ENCODE peak calls at places on chromosomes 16 and 17, in eight cellular contexts. I is HCEC 1CT; E is fibroblast of the conjunctiva; G is pons; V is mesenteric fat pad; C is stimulated activated CD8-positive, alpha-beta memory T cell treated with anti-CD3 and anti-CD28 coated beads, Interleukin-4, amount 100 ng/mL, for 24 hours; D is naive thymus-derived CD4-positive, alpha-beta T cell; Q is PC-9. P is an unnamed sample.

GRCh38 chr16:66131895-66132294 is 234.6 kb upstream of the CDH5 start:
- DNase-seq in I (peak; percentile 40), E (no peak), G (no peak), V (no peak), C (no peak), D (no peak), Q (no peak), P (no peak)

GRCh38 chr17:49439305-49439672 is 24.6 kb upstream of the PHB1 start:
- DNase-seq in I (no peak), E (no peak), G (no peak), V (no peak), C (no peak), D (no peak), Q (no peak), P (no peak)

GRCh38 chr17:2797632-2798031 is 1.4 kb downstream of the RAP1GAP2 start:
- DNase-seq in I (no peak), E (no peak), G (no peak), V (no peak), C (no peak), D (no peak), Q (no peak), P (no peak)

GRCh38 chr16:426115-426905 is 861 bp downstream of the RAB11FIP3 start:
- DNase-seq in I (peak; percentile 2), E (no peak), G (no peak), V (no peak), C (no peak), D (peak; percentile 9), Q (no peak), P (no peak)

GRCh38 chr16:81279375-81279774 is 35.4 kb upstream of the GAN start:
- DNase-seq in I (peak; percentile 75), E (peak; percentile 9), G (no peak), V (no peak), C (no peak), D (no peak), Q (no peak), P (no peak)

GRCh38 chr16:30351586-30352419 is 3.3 kb downstream of the CD2BP2 start:
- DNase-seq in I (peak; percentile 77), E (peak; percentile 91), G (peak; percentile 88), V (no peak), C (no peak), D (no peak), Q (no peak), P (peak; percentile 76)

GRCh38 chr17:80365983-80366382 is 49.0 kb upstream of the ENDOV start:
- DNase-seq in I (no peak), E (no peak), G (no peak), V (no peak), C (no peak), D (no peak), Q (no peak), P (no peak)

GRCh38 chr16:83903739-83904138 is 4.8 kb downstream of the MLYCD start:
- DNase-seq in I (no peak), E (no peak), G (peak; percentile 17), V (no peak), C (no peak), D (no peak), Q (no peak), P (no peak)

GRCh38 chr17:62692721-62693431 is 65.4 kb downstream of the MRC2 start:
- DNase-seq in I (peak; percentile 14), E (no peak), G (no peak), V (no peak), C (no peak), D (no peak), Q (no peak), P (no peak)

GRCh38 chr16:88702364-88703210 is 3.6 kb downstream of the RNF166 start:
- DNase-seq in I (no peak), E (no peak), G (no peak), V (no peak), C (no peak), D (no peak), Q (no peak), P (no peak)

GRCh38 chr17:15512310-15512709 is 44.9 kb upstream of the CDRT4 start:
- DNase-seq in I (no peak), E (no peak), G (peak; percentile 64), V (no peak), C (no peak), D (no peak), Q (no peak), P (no peak)

GRCh38 chr17:83203472-83204221 is 124.2 kb downstream of the METRNL start:
- DNase-seq in I (no peak), E (no peak), G (no peak), V (peak; percentile 88), C (no peak), D (no peak), Q (no peak), P (no peak)

GRCh38 chr17:78892520-78892919 is 10.5 kb downstream of the CEP295NL start:
- DNase-seq in I (no peak), E (no peak), G (peak; percentile 88), V (no peak), C (no peak), D (no peak), Q (no peak), P (no peak)

GRCh38 chr16:68655806-68656205 is 10.7 kb downstream of the CDH3 start:
- DNase-seq in I (no peak), E (no peak), G (no peak), V (no peak), C (no peak), D (no peak), Q (no peak), P (no peak)

GRCh38 chr16:49352923-49353322 is 20.7 kb upstream of the C16orf78 start:
- DNase-seq in I (no peak), E (no peak), G (no peak), V (peak; percentile 33), C (no peak), D (no peak), Q (no peak), P (no peak)

GRCh38 chr16:78505544-78506371 is 406.3 kb downstream of the WWOX start:
- DNase-seq in I (no peak), E (peak; percentile 39), G (peak; percentile 37), V (no peak), C (no peak), D (no peak), Q (no peak), P (no peak)

GRCh38 chr17:62062313-62062712 is 2.8 kb downstream of the MED13 start:
- DNase-seq in I (peak; percentile 26), E (no peak), G (no peak), V (no peak), C (no peak), D (no peak), Q (no peak), P (no peak)

GRCh38 chr17:10295728-10296343 is 77.0 kb downstream of the MYH13 start:
- DNase-seq in I (no peak), E (peak; percentile 35), G (peak; percentile 56), V (no peak), C (no peak), D (no peak), Q (no peak), P (no peak)

GRCh38 chr17:376936-377863 is 24.6 kb upstream of the RPH3AL start:
- DNase-seq in I (no peak), E (peak; percentile 27), G (no peak), V (no peak), C (no peak), D (no peak), Q (no peak), P (no peak)

GRCh38 chr17:17837380-17837821 is 615 bp upstream of the SREBF1 start:
- DNase-seq in I (peak; percentile 88), E (peak; percentile 73), G (no peak), V (no peak), C (no peak), D (no peak), Q (peak; percentile 67), P (no peak)

GRCh38 chr16:67022531-67023214 is 6.3 kb upstream of the CBFB start:
- DNase-seq in I (no peak), E (no peak), G (no peak), V (peak; percentile 30), C (no peak), D (no peak), Q (no peak), P (no peak)

GRCh38 chr17:43338886-43339516 is 59.8 kb upstream of the ARL4D start:
- DNase-seq in I (peak; percentile 37), E (peak; percentile 33), G (peak; percentile 89), V (no peak), C (peak; percentile 51), D (peak; percentile 59), Q (peak; percentile 41), P (no peak)

GRCh38 chr16:84832488-84833141 is 12.8 kb downstream of the CRISPLD2 start:
- DNase-seq in I (peak; percentile 99), E (peak; percentile 99), G (no peak), V (peak; percentile 93), C (no peak), D (no peak), Q (no peak), P (peak; percentile 39)

GRCh38 chr16:88706965-88707871 is 915 bp downstream of the CTU2 start:
- DNase-seq in I (no peak), E (no peak), G (no peak), V (no peak), C (no peak), D (no peak), Q (no peak), P (no peak)

GRCh38 chr17:45708707-45709290 is 75.3 kb upstream of the CRHR1 start:
- DNase-seq in I (no peak), E (no peak), G (no peak), V (no peak), C (no peak), D (no peak), Q (no peak), P (no peak)

GRCh38 chr17:79630120-79630519 is 19.3 kb upstream of the RBFOX3 start:
- DNase-seq in I (no peak), E (no peak), G (no peak), V (peak; percentile 28), C (no peak), D (no peak), Q (no peak), P (no peak)

GRCh38 chr17:12985431-12986285 is 32.2 kb downstream of the ELAC2 start:
- DNase-seq in I (no peak), E (no peak), G (peak; percentile 11), V (no peak), C (no peak), D (no peak), Q (no peak), P (no peak)

GRCh38 chr17:58242171-58242784 is 3.9 kb downstream of the LPO start:
- DNase-seq in I (no peak), E (no peak), G (no peak), V (no peak), C (no peak), D (no peak), Q (no peak), P (no peak)

GRCh38 chr17:42124256-42124655 is 1.7 kb downstream of the HSPB9 start:
- DNase-seq in I (no peak), E (no peak), G (no peak), V (no peak), C (no peak), D (no peak), Q (no peak), P (no peak)